ENCODE peak calls at places on chromosomes 13 and 19, in ten cellular contexts. One of them, this sample, is unnamed.

GRCh38 chr13:20369886-20370361 is 137.8 kb upstream of the GJB6 start:
- DNase-seq in upper lobe of left lung: no peak
- DNase-seq in sigmoid colon: no peak
- DNase-seq in stomach: no peak
- DNase-seq in H1: no peak
- DNase-seq in breast epithelium: no peak
- DNase-seq in HCT116: no peak
- DNase-seq in esophagus muscularis mucosa: no peak
- DNase-seq in K562: no peak
- DNase-seq in suprapubic skin: no peak
- DNase-seq in this sample: no peak

GRCh38 chr13:98686281-98686680 is 66.2 kb downstream of the SLC15A1 start:
- DNase-seq in upper lobe of left lung: no peak
- DNase-seq in sigmoid colon: no peak
- DNase-seq in stomach: no peak
- DNase-seq in H1: no peak
- DNase-seq in breast epithelium: no peak
- DNase-seq in HCT116: no peak
- DNase-seq in esophagus muscularis mucosa: no peak
- DNase-seq in K562: no peak
- DNase-seq in suprapubic skin: no peak
- DNase-seq in this sample: no peak

GRCh38 chr13:33323766-33324525 is 38.4 kb upstream of the STARD13 start:
- DNase-seq in upper lobe of left lung: no peak
- DNase-seq in sigmoid colon: no peak
- DNase-seq in stomach: no peak
- DNase-seq in H1: no peak
- DNase-seq in breast epithelium: no peak
- DNase-seq in HCT116: no peak
- DNase-seq in esophagus muscularis mucosa: no peak
- DNase-seq in K562: no peak
- DNase-seq in suprapubic skin: no peak
- DNase-seq in this sample: no peak

GRCh38 chr19:1446713-1447564 is 3.0 kb upstream of the APC2 start:
- DNase-seq in upper lobe of left lung: peak
- DNase-seq in sigmoid colon: no peak
- DNase-seq in stomach: no peak
- DNase-seq in H1: no peak
- DNase-seq in breast epithelium: no peak
- DNase-seq in HCT116: no peak
- DNase-seq in esophagus muscularis mucosa: no peak
- DNase-seq in K562: peak
- DNase-seq in suprapubic skin: no peak
- DNase-seq in this sample: no peak

GRCh38 chr19:41327499-41328156 is 17.7 kb downstream of the CCDC97 start:
- DNase-seq in upper lobe of left lung: peak
- DNase-seq in sigmoid colon: no peak
- DNase-seq in stomach: peak
- DNase-seq in H1: no peak
- DNase-seq in breast epithelium: peak
- DNase-seq in HCT116: no peak
- DNase-seq in esophagus muscularis mucosa: no peak
- DNase-seq in K562: peak
- DNase-seq in suprapubic skin: peak
- DNase-seq in this sample: no peak

GRCh38 chr19:1250374-1251232 is 2.2 kb downstream of the MIDN start:
- DNase-seq in upper lobe of left lung: peak
- DNase-seq in sigmoid colon: peak
- DNase-seq in stomach: no peak
- DNase-seq in H1: no peak
- DNase-seq in breast epithelium: no peak
- DNase-seq in HCT116: no peak
- DNase-seq in esophagus muscularis mucosa: no peak
- DNase-seq in K562: peak
- DNase-seq in suprapubic skin: peak
- DNase-seq in this sample: no peak

GRCh38 chr19:52191951-52192350 is 2.1 kb downstream of the PPP2R1A start:
- DNase-seq in upper lobe of left lung: no peak
- DNase-seq in sigmoid colon: no peak
- DNase-seq in stomach: no peak
- DNase-seq in H1: no peak
- DNase-seq in breast epithelium: no peak
- DNase-seq in HCT116: no peak
- DNase-seq in esophagus muscularis mucosa: no peak
- DNase-seq in K562: peak
- DNase-seq in suprapubic skin: no peak
- DNase-seq in this sample: no peak

GRCh38 chr13:84677836-84678235 is 795.6 kb upstream of the SLITRK1 start:
- DNase-seq in upper lobe of left lung: no peak
- DNase-seq in sigmoid colon: no peak
- DNase-seq in stomach: no peak
- DNase-seq in H1: no peak
- DNase-seq in breast epithelium: no peak
- DNase-seq in HCT116: no peak
- DNase-seq in esophagus muscularis mucosa: no peak
- DNase-seq in K562: no peak
- DNase-seq in suprapubic skin: no peak
- DNase-seq in this sample: no peak

GRCh38 chr19:14439014-14439413 is 5.9 kb downstream of the PKN1 start:
- DNase-seq in upper lobe of left lung: no peak
- DNase-seq in sigmoid colon: no peak
- DNase-seq in stomach: no peak
- DNase-seq in H1: no peak
- DNase-seq in breast epithelium: no peak
- DNase-seq in HCT116: no peak
- DNase-seq in esophagus muscularis mucosa: no peak
- DNase-seq in K562: no peak
- DNase-seq in suprapubic skin: no peak
- DNase-seq in this sample: no peak
- TF ChIP-seq POLR2AphosphoS5 in upper lobe of left lung: no peak
- TF ChIP-seq POLR2AphosphoS5 in sigmoid colon: no peak
- TF ChIP-seq POLR2AphosphoS5 in stomach: no peak
- TF ChIP-seq POLR2AphosphoS5 in H1: no peak
- TF ChIP-seq POLR2AphosphoS5 in breast epithelium: no peak
- TF ChIP-seq POLR2AphosphoS5 in HCT116: no peak
- TF ChIP-seq POLR2AphosphoS5 in esophagus muscularis mucosa: no peak
- TF ChIP-seq POLR2AphosphoS5 in K562: no peak
- TF ChIP-seq POLR2AphosphoS5 in suprapubic skin: no peak
- TF ChIP-seq POLR2AphosphoS5 in this sample: no peak

GRCh38 chr19:13101590-13102415 is 855 bp downstream of the LYL1 start:
- DNase-seq in upper lobe of left lung: no peak
- DNase-seq in sigmoid colon: no peak
- DNase-seq in stomach: no peak
- DNase-seq in H1: no peak
- DNase-seq in breast epithelium: no peak
- DNase-seq in HCT116: no peak
- DNase-seq in esophagus muscularis mucosa: no peak
- DNase-seq in K562: no peak
- DNase-seq in suprapubic skin: no peak
- DNase-seq in this sample: no peak

GRCh38 chr19:13100031-13100588 is 2.5 kb downstream of the LYL1 start:
- DNase-seq in upper lobe of left lung: no peak
- DNase-seq in sigmoid colon: no peak
- DNase-seq in stomach: no peak
- DNase-seq in H1: no peak
- DNase-seq in breast epithelium: no peak
- DNase-seq in HCT116: no peak
- DNase-seq in esophagus muscularis mucosa: no peak
- DNase-seq in K562: peak
- DNase-seq in suprapubic skin: no peak
- DNase-seq in this sample: no peak

GRCh38 chr19:13099073-13099999 is 3.3 kb downstream of the LYL1 start:
- DNase-seq in upper lobe of left lung: peak
- DNase-seq in sigmoid colon: peak
- DNase-seq in stomach: peak
- DNase-seq in H1: no peak
- DNase-seq in breast epithelium: no peak
- DNase-seq in HCT116: no peak
- DNase-seq in esophagus muscularis mucosa: no peak
- DNase-seq in K562: peak
- DNase-seq in suprapubic skin: no peak
- DNase-seq in this sample: no peak

GRCh38 chr19:13102416-13102665 is 317 bp downstream of the LYL1 start:
- DNase-seq in upper lobe of left lung: no peak
- DNase-seq in sigmoid colon: no peak
- DNase-seq in stomach: no peak
- DNase-seq in H1: no peak
- DNase-seq in breast epithelium: no peak
- DNase-seq in HCT116: no peak
- DNase-seq in esophagus muscularis mucosa: no peak
- DNase-seq in K562: no peak
- DNase-seq in suprapubic skin: no peak
- DNase-seq in this sample: no peak

DNA sequence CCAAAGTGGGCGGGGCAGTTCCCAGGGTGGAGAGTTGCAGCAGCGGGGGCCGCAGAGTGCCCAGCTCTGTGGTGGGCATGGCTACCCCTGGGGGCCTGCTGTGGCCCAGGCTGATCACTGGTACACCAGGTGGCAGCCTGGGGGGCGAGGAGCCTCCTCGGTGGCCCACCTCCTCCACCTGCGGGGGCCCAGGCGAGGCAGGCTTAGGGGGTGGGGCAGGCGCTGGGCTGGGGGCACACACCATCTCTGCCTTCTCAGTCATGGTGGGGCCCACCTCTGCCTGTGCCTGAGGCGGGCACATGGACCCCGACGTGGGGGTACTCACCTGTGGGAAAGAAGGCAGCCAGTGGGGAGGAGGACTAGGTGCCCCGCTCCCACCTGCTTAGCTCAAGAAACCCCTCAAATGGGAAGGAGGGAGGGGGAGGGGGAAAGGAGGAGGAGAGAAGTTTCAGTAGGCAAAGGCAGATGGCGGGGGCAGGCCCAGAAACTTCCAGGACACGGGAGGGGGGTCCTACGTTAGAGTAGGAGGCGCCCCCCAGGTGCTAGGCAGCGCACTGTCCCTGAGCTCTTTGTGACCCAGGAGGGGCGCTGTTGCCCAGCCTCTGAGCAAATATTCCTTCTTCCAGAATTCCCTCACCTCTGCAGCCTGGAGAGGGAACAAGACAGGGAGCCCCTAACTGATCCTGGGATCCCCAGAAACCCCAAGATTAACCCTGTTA is 1.6 kb downstream of the LYL1 start:
- DNase-seq in upper lobe of left lung: no peak
- DNase-seq in sigmoid colon: no peak
- DNase-seq in stomach: no peak
- DNase-seq in H1: no peak
- DNase-seq in breast epithelium: no peak
- DNase-seq in HCT116: no peak
- DNase-seq in esophagus muscularis mucosa: no peak
- DNase-seq in K562: peak
- DNase-seq in suprapubic skin: no peak
- DNase-seq in this sample: no peak
- TF ChIP-seq CTCF in upper lobe of left lung: peak
- TF ChIP-seq CTCF in sigmoid colon: no peak
- TF ChIP-seq CTCF in stomach: no peak
- TF ChIP-seq CTCF in H1: peak
- TF ChIP-seq CTCF in breast epithelium: no peak
- TF ChIP-seq CTCF in HCT116: peak
- TF ChIP-seq CTCF in esophagus muscularis mucosa: peak
- TF ChIP-seq CTCF in K562: peak
- TF ChIP-seq CTCF in suprapubic skin: no peak
- TF ChIP-seq CTCF in this sample: no peak

DNA sequence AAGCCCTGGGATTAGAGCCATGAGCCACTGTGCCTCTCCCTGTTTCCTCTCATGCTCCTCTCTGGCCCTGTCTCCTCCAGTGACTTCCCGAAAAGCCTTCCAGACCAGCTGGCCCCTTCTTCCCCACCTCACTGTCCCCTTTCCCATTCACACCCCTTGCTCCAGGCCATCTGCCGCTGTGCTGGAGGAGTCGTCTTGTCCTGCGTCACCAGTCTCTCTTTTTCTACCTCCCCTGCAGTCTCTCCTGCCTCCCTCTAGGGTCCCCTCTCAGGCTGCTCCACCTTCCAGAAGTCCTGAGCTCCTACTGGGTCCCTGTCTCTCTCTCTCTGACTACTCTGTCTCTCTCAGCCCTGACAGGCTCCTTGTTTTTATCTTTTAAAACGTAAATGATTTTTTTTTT is 5.3 kb upstream of the FFAR1 start:
- DNase-seq in upper lobe of left lung: no peak
- DNase-seq in sigmoid colon: peak
- DNase-seq in stomach: no peak
- DNase-seq in H1: no peak
- DNase-seq in breast epithelium: no peak
- DNase-seq in HCT116: no peak
- DNase-seq in esophagus muscularis mucosa: no peak
- DNase-seq in K562: peak
- DNase-seq in suprapubic skin: no peak
- DNase-seq in this sample: no peak
- TF ChIP-seq POLR2A in upper lobe of left lung: no peak
- TF ChIP-seq POLR2A in sigmoid colon: no peak
- TF ChIP-seq POLR2A in stomach: no peak
- TF ChIP-seq POLR2A in H1: no peak
- TF ChIP-seq POLR2A in breast epithelium: no peak
- TF ChIP-seq POLR2A in HCT116: no peak
- TF ChIP-seq POLR2A in esophagus muscularis mucosa: no peak
- TF ChIP-seq POLR2A in K562: no peak
- TF ChIP-seq POLR2A in suprapubic skin: no peak
- TF ChIP-seq POLR2A in this sample: no peak

GRCh38 chr13:46170268-46170667 is 11.7 kb downstream of the LCP1 start:
- DNase-seq in upper lobe of left lung: no peak
- DNase-seq in sigmoid colon: no peak
- DNase-seq in stomach: peak
- DNase-seq in H1: peak
- DNase-seq in breast epithelium: no peak
- DNase-seq in HCT116: no peak
- DNase-seq in esophagus muscularis mucosa: no peak
- DNase-seq in K562: no peak
- DNase-seq in suprapubic skin: no peak
- DNase-seq in this sample: no peak

GRCh38 chr13:46166221-46166584 is 15.8 kb downstream of the LCP1 start:
- DNase-seq in upper lobe of left lung: no peak
- DNase-seq in sigmoid colon: no peak
- DNase-seq in stomach: no peak
- DNase-seq in H1: no peak
- DNase-seq in breast epithelium: no peak
- DNase-seq in HCT116: no peak
- DNase-seq in esophagus muscularis mucosa: no peak
- DNase-seq in K562: no peak
- DNase-seq in suprapubic skin: no peak
- DNase-seq in this sample: no peak

GRCh38 chr13:46166947-46167610 is 14.9 kb downstream of the LCP1 start:
- DNase-seq in upper lobe of left lung: no peak
- DNase-seq in sigmoid colon: no peak
- DNase-seq in stomach: no peak
- DNase-seq in H1: no peak
- DNase-seq in breast epithelium: no peak
- DNase-seq in HCT116: no peak
- DNase-seq in esophagus muscularis mucosa: no peak
- DNase-seq in K562: no peak
- DNase-seq in suprapubic skin: no peak
- DNase-seq in this sample: no peak

GRCh38 chr13:46168818-46169217 is 13.2 kb downstream of the LCP1 start:
- DNase-seq in upper lobe of left lung: no peak
- DNase-seq in sigmoid colon: no peak
- DNase-seq in stomach: no peak
- DNase-seq in H1: no peak
- DNase-seq in breast epithelium: no peak
- DNase-seq in HCT116: no peak
- DNase-seq in esophagus muscularis mucosa: no peak
- DNase-seq in K562: no peak
- DNase-seq in suprapubic skin: no peak
- DNase-seq in this sample: no peak

DNA sequence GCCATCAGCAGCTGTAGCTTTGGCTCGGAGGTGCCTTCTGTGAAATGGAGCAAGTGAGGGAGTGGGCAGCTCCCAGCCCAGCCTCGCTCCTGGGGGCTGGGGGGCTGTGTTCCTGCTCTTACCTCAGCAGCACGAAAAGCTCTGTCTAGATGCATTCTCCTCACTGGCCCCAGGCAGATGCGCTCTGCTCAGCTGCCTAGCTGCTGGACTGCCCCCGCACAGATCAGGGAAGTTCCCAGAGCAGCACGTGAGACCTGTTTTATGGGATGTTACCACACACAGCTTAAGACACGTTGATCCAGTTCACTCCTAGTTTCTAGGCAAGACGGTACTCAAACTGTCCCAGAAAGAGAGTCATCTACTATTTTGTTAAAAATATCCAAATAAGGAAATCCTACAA is 13.6 kb downstream of the LCP1 start:
- DNase-seq in upper lobe of left lung: peak
- DNase-seq in sigmoid colon: no peak
- DNase-seq in stomach: no peak
- DNase-seq in H1: no peak
- DNase-seq in breast epithelium: no peak
- DNase-seq in HCT116: no peak
- DNase-seq in esophagus muscularis mucosa: no peak
- DNase-seq in K562: peak
- DNase-seq in suprapubic skin: no peak
- DNase-seq in this sample: no peak
- TF ChIP-seq POLR2AphosphoS5 in upper lobe of left lung: no peak
- TF ChIP-seq POLR2AphosphoS5 in sigmoid colon: no peak
- TF ChIP-seq POLR2AphosphoS5 in stomach: no peak
- TF ChIP-seq POLR2AphosphoS5 in H1: no peak
- TF ChIP-seq POLR2AphosphoS5 in breast epithelium: no peak
- TF ChIP-seq POLR2AphosphoS5 in HCT116: no peak
- TF ChIP-seq POLR2AphosphoS5 in esophagus muscularis mucosa: no peak
- TF ChIP-seq POLR2AphosphoS5 in K562: no peak
- TF ChIP-seq POLR2AphosphoS5 in suprapubic skin: no peak
- TF ChIP-seq POLR2AphosphoS5 in this sample: peak

This sample was measured in vagina.